ENCODE peak calls at places on chromosomes 1 and 21, in six cellular contexts. One of them, this sample, is unnamed.

GRCh38 chr1:109876617-109877319 is 33.9 kb upstream of the CSF1 start:
- DNase-seq in vagina: no peak
- DNase-seq in neuronal stem cell: no peak
- DNase-seq in naive thymus-derived CD4-positive, alpha-beta T cell: no peak
- DNase-seq in ovary: no peak
- DNase-seq in aorta: no peak
- DNase-seq in this sample: no peak

GRCh38 chr1:108068141-108068540 is 103.2 kb upstream of the VAV3 start:
- DNase-seq in naive thymus-derived CD4-positive, alpha-beta T cell: no peak
- DNase-seq in aorta: no peak
- DNase-seq in vagina: no peak
- DNase-seq in ovary: no peak
- DNase-seq in neuronal stem cell: no peak
- DNase-seq in this sample: no peak

GRCh38 chr1:242425232-242425631 is 99.3 kb downstream of the PLD5 start:
- DNase-seq in neuronal stem cell: no peak
- DNase-seq in naive thymus-derived CD4-positive, alpha-beta T cell: no peak
- DNase-seq in aorta: no peak
- DNase-seq in vagina: no peak
- DNase-seq in ovary: no peak
- DNase-seq in this sample: no peak

GRCh38 chr1:156263288-156263655 is 15.4 kb upstream of the PAQR6 start:
- DNase-seq in aorta: no peak
- DNase-seq in ovary: no peak
- DNase-seq in naive thymus-derived CD4-positive, alpha-beta T cell: no peak
- DNase-seq in vagina: no peak
- DNase-seq in neuronal stem cell: no peak
- DNase-seq in this sample: no peak

GRCh38 chr1:183159960-183160359 is 26.1 kb upstream of the LAMC2 start:
- DNase-seq in ovary: no peak
- DNase-seq in naive thymus-derived CD4-positive, alpha-beta T cell: no peak
- DNase-seq in aorta: no peak
- DNase-seq in neuronal stem cell: no peak
- DNase-seq in vagina: no peak
- DNase-seq in this sample: peak; percentile 82

GRCh38 chr1:227893696-227894305 is 53.9 kb downstream of the WNT9A start:
- DNase-seq in vagina: no peak
- DNase-seq in ovary: peak; percentile 27
- DNase-seq in aorta: peak; percentile 33
- DNase-seq in naive thymus-derived CD4-positive, alpha-beta T cell: no peak
- DNase-seq in neuronal stem cell: no peak
- DNase-seq in this sample: no peak

GRCh38 chr1:27598902-27599528 is 4.9 kb downstream of the AHDC1 start:
- DNase-seq in aorta: peak; percentile 94
- DNase-seq in neuronal stem cell: no peak
- DNase-seq in naive thymus-derived CD4-positive, alpha-beta T cell: peak; percentile 37
- DNase-seq in ovary: peak; percentile 82
- DNase-seq in vagina: no peak
- DNase-seq in this sample: peak; percentile 43

GRCh38 chr1:1796466-1796865 is 18.2 kb upstream of the NADK start:
- DNase-seq in ovary: no peak
- DNase-seq in neuronal stem cell: no peak
- DNase-seq in aorta: peak; percentile 64
- DNase-seq in vagina: no peak
- DNase-seq in naive thymus-derived CD4-positive, alpha-beta T cell: no peak
- DNase-seq in this sample: no peak

GRCh38 chr1:59743324-59744108 is 71.2 kb upstream of the HOOK1 start:
- DNase-seq in neuronal stem cell: no peak
- DNase-seq in naive thymus-derived CD4-positive, alpha-beta T cell: no peak
- DNase-seq in aorta: no peak
- DNase-seq in ovary: no peak
- DNase-seq in vagina: no peak
- DNase-seq in this sample: no peak

GRCh38 chr1:247079141-247079874 is 697 bp upstream of the ZNF670 start:
- DNase-seq in aorta: no peak
- DNase-seq in naive thymus-derived CD4-positive, alpha-beta T cell: peak; percentile 52
- DNase-seq in ovary: no peak
- DNase-seq in vagina: no peak
- DNase-seq in neuronal stem cell: peak; percentile 4
- DNase-seq in this sample: no peak

GRCh38 chr1:109622895-109623294 is 3.3 kb downstream of the AMPD2 start:
- DNase-seq in ovary: no peak
- DNase-seq in neuronal stem cell: no peak
- DNase-seq in aorta: no peak
- DNase-seq in vagina: no peak
- DNase-seq in naive thymus-derived CD4-positive, alpha-beta T cell: no peak
- DNase-seq in this sample: no peak

GRCh38 chr1:75423136-75423535 is 187.8 kb downstream of the SLC44A5 start:
- DNase-seq in vagina: no peak
- DNase-seq in neuronal stem cell: no peak
- DNase-seq in ovary: no peak
- DNase-seq in naive thymus-derived CD4-positive, alpha-beta T cell: no peak
- DNase-seq in aorta: no peak
- DNase-seq in this sample: no peak

GRCh38 chr1:68049941-68050878 is at the start of gene DIRAS3:
- DNase-seq in neuronal stem cell: no peak
- DNase-seq in ovary: peak; percentile 80
- DNase-seq in naive thymus-derived CD4-positive, alpha-beta T cell: no peak
- DNase-seq in vagina: no peak
- DNase-seq in aorta: peak; percentile 75
- DNase-seq in this sample: no peak

GRCh38 chr1:84300991-84301758 is at the start of gene SAMD13:
- DNase-seq in ovary: no peak
- DNase-seq in naive thymus-derived CD4-positive, alpha-beta T cell: peak; percentile 70
- DNase-seq in neuronal stem cell: no peak
- DNase-seq in vagina: no peak
- DNase-seq in aorta: no peak
- DNase-seq in this sample: peak; percentile 61

GRCh38 chr1:157245823-157246222 is 107.6 kb upstream of the ETV3 start:
- DNase-seq in aorta: no peak
- DNase-seq in ovary: no peak
- DNase-seq in vagina: no peak
- DNase-seq in naive thymus-derived CD4-positive, alpha-beta T cell: no peak
- DNase-seq in neuronal stem cell: no peak
- DNase-seq in this sample: no peak

GRCh38 chr1:170537798-170538503 is 6.0 kb downstream of the GORAB start:
- DNase-seq in aorta: no peak
- DNase-seq in ovary: no peak
- DNase-seq in vagina: no peak
- DNase-seq in neuronal stem cell: no peak
- DNase-seq in naive thymus-derived CD4-positive, alpha-beta T cell: no peak
- DNase-seq in this sample: no peak

GRCh38 chr1:243286409-243287127 is 30.7 kb downstream of the SDCCAG8 start:
- DNase-seq in neuronal stem cell: no peak
- DNase-seq in ovary: no peak
- DNase-seq in vagina: no peak
- DNase-seq in aorta: no peak
- DNase-seq in naive thymus-derived CD4-positive, alpha-beta T cell: no peak
- DNase-seq in this sample: no peak

GRCh38 chr1:31102501-31102950 is 37.0 kb upstream of the PUM1 start:
- DNase-seq in naive thymus-derived CD4-positive, alpha-beta T cell: no peak
- DNase-seq in ovary: no peak
- DNase-seq in vagina: no peak
- DNase-seq in neuronal stem cell: no peak
- DNase-seq in aorta: no peak
- DNase-seq in this sample: no peak

GRCh38 chr1:42737257-42737656 is 2.8 kb downstream of the CLDN19 start:
- DNase-seq in ovary: no peak
- DNase-seq in neuronal stem cell: no peak
- DNase-seq in vagina: no peak
- DNase-seq in naive thymus-derived CD4-positive, alpha-beta T cell: no peak
- DNase-seq in aorta: no peak
- DNase-seq in this sample: peak; percentile 43

GRCh38 chr1:207817778-207818751 is 66.2 kb downstream of the CD46 start:
- DNase-seq in neuronal stem cell: no peak
- DNase-seq in vagina: no peak
- DNase-seq in aorta: no peak
- DNase-seq in ovary: no peak
- DNase-seq in naive thymus-derived CD4-positive, alpha-beta T cell: no peak
- DNase-seq in this sample: no peak

GRCh38 chr1:1437904-1438376 is 2.5 kb downstream of the VWA1 start:
- DNase-seq in naive thymus-derived CD4-positive, alpha-beta T cell: no peak
- DNase-seq in vagina: no peak
- DNase-seq in ovary: no peak
- DNase-seq in neuronal stem cell: no peak
- DNase-seq in aorta: peak; percentile 69
- DNase-seq in this sample: peak; percentile 70

GRCh38 chr1:208154040-208154439 is 90.1 kb downstream of the PLXNA2 start:
- DNase-seq in vagina: no peak
- DNase-seq in ovary: no peak
- DNase-seq in neuronal stem cell: no peak
- DNase-seq in aorta: no peak
- DNase-seq in naive thymus-derived CD4-positive, alpha-beta T cell: no peak
- DNase-seq in this sample: no peak

GRCh38 chr1:198449281-198449680 is 91.2 kb downstream of the ATP6V1G3 start:
- DNase-seq in ovary: no peak
- DNase-seq in naive thymus-derived CD4-positive, alpha-beta T cell: no peak
- DNase-seq in neuronal stem cell: no peak
- DNase-seq in vagina: no peak
- DNase-seq in aorta: no peak
- DNase-seq in this sample: no peak

GRCh38 chr1:212153635-212154034 is 118.1 kb downstream of the DTL start:
- DNase-seq in vagina: no peak
- DNase-seq in neuronal stem cell: no peak
- DNase-seq in naive thymus-derived CD4-positive, alpha-beta T cell: no peak
- DNase-seq in ovary: no peak
- DNase-seq in aorta: no peak
- DNase-seq in this sample: no peak

GRCh38 chr1:76288758-76289483 is 214.4 kb downstream of the ST6GALNAC3 start:
- DNase-seq in aorta: no peak
- DNase-seq in naive thymus-derived CD4-positive, alpha-beta T cell: no peak
- DNase-seq in neuronal stem cell: no peak
- DNase-seq in vagina: no peak
- DNase-seq in ovary: no peak
- DNase-seq in this sample: no peak

GRCh38 chr1:19416919-19417441 is 68.4 kb downstream of the CAPZB start:
- DNase-seq in vagina: no peak
- DNase-seq in naive thymus-derived CD4-positive, alpha-beta T cell: no peak
- DNase-seq in ovary: no peak
- DNase-seq in neuronal stem cell: no peak
- DNase-seq in aorta: no peak
- DNase-seq in this sample: no peak

GRCh38 chr1:99644302-99645004 is 1.5 kb upstream of the PALMD start:
- DNase-seq in aorta: no peak
- DNase-seq in neuronal stem cell: no peak
- DNase-seq in vagina: no peak
- DNase-seq in naive thymus-derived CD4-positive, alpha-beta T cell: no peak
- DNase-seq in ovary: no peak
- DNase-seq in this sample: no peak

GRCh38 chr1:25245809-25246599 is 1.2 kb downstream of the RSRP1 start:
- DNase-seq in ovary: no peak
- DNase-seq in neuronal stem cell: no peak
- DNase-seq in vagina: no peak
- DNase-seq in naive thymus-derived CD4-positive, alpha-beta T cell: no peak
- DNase-seq in aorta: no peak
- DNase-seq in this sample: no peak

GRCh38 chr21:38250991-38251418 is 5.8 kb upstream of the KCNJ15 start:
- DNase-seq in aorta: no peak
- DNase-seq in naive thymus-derived CD4-positive, alpha-beta T cell: no peak
- DNase-seq in neuronal stem cell: no peak
- DNase-seq in ovary: no peak
- DNase-seq in vagina: no peak
- DNase-seq in this sample: no peak

GRCh38 chr1:10819198-10819901 is 22.9 kb upstream of the CASZ1 start:
- DNase-seq in ovary: no peak
- DNase-seq in aorta: no peak
- DNase-seq in vagina: no peak
- DNase-seq in naive thymus-derived CD4-positive, alpha-beta T cell: no peak
- DNase-seq in neuronal stem cell: no peak
- DNase-seq in this sample: no peak
- H3K27ac ChIP-seq in ovary: no peak overlapping the region
- H3K27ac ChIP-seq in aorta: no peak overlapping the region
- H3K27ac ChIP-seq in vagina: peak overlapping the region; percentile 36
- H3K27ac ChIP-seq in naive thymus-derived CD4-positive, alpha-beta T cell: no peak overlapping the region
- H3K27ac ChIP-seq in neuronal stem cell: no peak overlapping the region
- H3K27ac ChIP-seq in this sample: no peak overlapping the region

GRCh38 chr21:44919111-44919912 is 1.4 kb downstream of the ITGB2 start:
- DNase-seq in naive thymus-derived CD4-positive, alpha-beta T cell: no peak
- DNase-seq in neuronal stem cell: no peak
- DNase-seq in vagina: no peak
- DNase-seq in ovary: no peak
- DNase-seq in aorta: no peak
- DNase-seq in this sample: no peak

GRCh38 chr21:44918581-44919033 is 2.1 kb downstream of the ITGB2 start:
- DNase-seq in neuronal stem cell: no peak
- DNase-seq in vagina: no peak
- DNase-seq in aorta: no peak
- DNase-seq in ovary: no peak
- DNase-seq in naive thymus-derived CD4-positive, alpha-beta T cell: no peak
- DNase-seq in this sample: no peak

GRCh38 chr21:44917446-44918106 is 3.1 kb downstream of the ITGB2 start:
- DNase-seq in aorta: no peak
- DNase-seq in ovary: no peak
- DNase-seq in vagina: no peak
- DNase-seq in naive thymus-derived CD4-positive, alpha-beta T cell: no peak
- DNase-seq in neuronal stem cell: no peak
- DNase-seq in this sample: no peak

GRCh38 chr21:44918107-44918470 is 2.6 kb downstream of the ITGB2 start:
- DNase-seq in ovary: no peak
- DNase-seq in vagina: no peak
- DNase-seq in neuronal stem cell: no peak
- DNase-seq in aorta: no peak
- DNase-seq in naive thymus-derived CD4-positive, alpha-beta T cell: no peak
- DNase-seq in this sample: no peak

DNA sequence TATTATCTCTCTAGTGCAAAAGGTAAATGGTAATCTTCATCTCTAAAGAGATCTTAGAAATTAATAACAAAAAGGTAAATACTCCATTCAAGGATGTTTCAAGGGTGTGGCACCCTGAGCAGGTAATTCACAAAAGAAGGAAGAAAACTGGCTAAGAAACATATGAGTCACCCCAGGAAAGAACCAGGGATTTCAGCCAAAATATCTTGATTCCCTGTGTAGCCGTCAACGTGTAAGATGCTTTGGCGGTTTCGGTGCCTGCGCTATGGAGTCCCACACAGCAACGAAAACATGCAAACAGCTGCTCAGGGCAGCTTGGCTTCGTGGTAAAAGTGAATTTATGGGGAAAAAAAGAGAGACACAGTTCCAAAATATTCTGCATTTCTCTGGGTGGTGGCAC is 3.7 kb downstream of the ITGB2 start:
- DNase-seq in naive thymus-derived CD4-positive, alpha-beta T cell: no peak
- DNase-seq in neuronal stem cell: no peak
- DNase-seq in vagina: no peak
- DNase-seq in ovary: no peak
- DNase-seq in aorta: no peak
- DNase-seq in this sample: no peak
- H3K4me1 ChIP-seq in naive thymus-derived CD4-positive, alpha-beta T cell: peaks cover 61% of the 10 kb centered on the region
- H3K4me1 ChIP-seq in neuronal stem cell: no peaks in the 10 kb centered on the region
- H3K4me1 ChIP-seq in vagina: peaks cover 6% of the 10 kb centered on the region
- H3K4me1 ChIP-seq in ovary: no peaks in the 10 kb centered on the region
- H3K4me1 ChIP-seq in aorta: no peaks in the 10 kb centered on the region
- H3K4me1 ChIP-seq in this sample: no peaks in the 10 kb centered on the region

GRCh38 chr1:234958066-234958701 is 170.5 kb downstream of the TOMM20 start:
- DNase-seq in naive thymus-derived CD4-positive, alpha-beta T cell: no peak
- DNase-seq in neuronal stem cell: no peak
- DNase-seq in vagina: no peak
- DNase-seq in ovary: no peak
- DNase-seq in aorta: no peak
- DNase-seq in this sample: no peak
- H3K27ac ChIP-seq in naive thymus-derived CD4-positive, alpha-beta T cell: no peak overlapping the region
- H3K27ac ChIP-seq in neuronal stem cell: peak overlapping the region; percentile 89
- H3K27ac ChIP-seq in vagina: no peak overlapping the region
- H3K27ac ChIP-seq in ovary: no peak overlapping the region
- H3K27ac ChIP-seq in aorta: no peak overlapping the region
- H3K27ac ChIP-seq in this sample: peak overlapping the region; percentile 17

GRCh38 chr1:66925558-66925910 is 744 bp downstream of the MIER1 start:
- DNase-seq in neuronal stem cell: no peak
- DNase-seq in aorta: no peak
- DNase-seq in naive thymus-derived CD4-positive, alpha-beta T cell: no peak
- DNase-seq in ovary: no peak
- DNase-seq in vagina: no peak
- DNase-seq in this sample: no peak
- H3K4me1 ChIP-seq in neuronal stem cell: peaks cover 18% of the 10 kb centered on the region
- H3K4me1 ChIP-seq in aorta: peaks cover 4% of the 10 kb centered on the region
- H3K4me1 ChIP-seq in naive thymus-derived CD4-positive, alpha-beta T cell: peaks cover 24% of the 10 kb centered on the region
- H3K4me1 ChIP-seq in ovary: peaks cover 7% of the 10 kb centered on the region
- H3K4me1 ChIP-seq in vagina: peaks cover 29% of the 10 kb centered on the region
- H3K4me1 ChIP-seq in this sample: peaks cover 3% of the 10 kb centered on the region

This sample was measured in lung.